ENCODE peak calls at places on chromosomes 6 and 20, in five cellular contexts. One of them, this sample, is unnamed.

GRCh38 chr6:148307400-148307799 is 35.2 kb upstream of the SASH1 start:
- DNase-seq in AG04450: no peak
- DNase-seq in fibroblast of pulmonary artery: no peak
- DNase-seq in epithelial cell of esophagus: peak
- DNase-seq in ovary: no peak
- DNase-seq in this sample: no peak

GRCh38 chr20:884983-885952 is 30.9 kb downstream of the ANGPT4 start:
- DNase-seq in AG04450: no peak
- DNase-seq in fibroblast of pulmonary artery: peak
- DNase-seq in epithelial cell of esophagus: peak
- DNase-seq in ovary: peak
- DNase-seq in this sample: peak

GRCh38 chr6:138572200-138572875 is 73.0 kb upstream of the NHSL1 start:
- DNase-seq in AG04450: peak
- DNase-seq in fibroblast of pulmonary artery: peak
- DNase-seq in epithelial cell of esophagus: peak
- DNase-seq in ovary: peak
- DNase-seq in this sample: peak

GRCh38 chr20:32457476-32457986 is 99.4 kb downstream of the ASXL1 start:
- DNase-seq in AG04450: no peak
- DNase-seq in fibroblast of pulmonary artery: peak
- DNase-seq in epithelial cell of esophagus: peak
- DNase-seq in ovary: peak
- DNase-seq in this sample: peak

GRCh38 chr6:137291441-137291840 is 72.3 kb upstream of the IFNGR1 start:
- DNase-seq in AG04450: no peak
- DNase-seq in fibroblast of pulmonary artery: peak
- DNase-seq in epithelial cell of esophagus: peak
- DNase-seq in ovary: no peak
- DNase-seq in this sample: peak

GRCh38 chr6:167709196-167709595 is 117.5 kb upstream of the AFDN start:
- DNase-seq in AG04450: no peak
- DNase-seq in fibroblast of pulmonary artery: no peak
- DNase-seq in epithelial cell of esophagus: no peak
- DNase-seq in ovary: no peak
- DNase-seq in this sample: no peak

GRCh38 chr6:162706236-162706635 is 21.3 kb downstream of the PRKN start:
- DNase-seq in AG04450: no peak
- DNase-seq in fibroblast of pulmonary artery: peak
- DNase-seq in epithelial cell of esophagus: no peak
- DNase-seq in ovary: peak
- DNase-seq in this sample: no peak

GRCh38 chr6:33407132-33407718 is 3.6 kb upstream of the PHF1 start:
- DNase-seq in AG04450: no peak
- DNase-seq in fibroblast of pulmonary artery: peak
- DNase-seq in epithelial cell of esophagus: peak
- DNase-seq in ovary: no peak
- DNase-seq in this sample: peak

GRCh38 chr20:137668-138131 is 4.7 kb upstream of the DEFB126 start:
- DNase-seq in AG04450: no peak
- DNase-seq in fibroblast of pulmonary artery: no peak
- DNase-seq in epithelial cell of esophagus: peak
- DNase-seq in ovary: no peak
- DNase-seq in this sample: no peak

GRCh38 chr6:144334150-144334708 is 49.1 kb downstream of the UTRN start:
- DNase-seq in AG04450: no peak
- DNase-seq in fibroblast of pulmonary artery: no peak
- DNase-seq in epithelial cell of esophagus: no peak
- DNase-seq in ovary: no peak
- DNase-seq in this sample: no peak

GRCh38 chr6:157070403-157071107 is 252.8 kb downstream of the TMEM242 start:
- DNase-seq in AG04450: no peak
- DNase-seq in fibroblast of pulmonary artery: no peak
- DNase-seq in epithelial cell of esophagus: no peak
- DNase-seq in ovary: no peak
- DNase-seq in this sample: peak

GRCh38 chr6:34460796-34461507 is 4.9 kb upstream of the PACSIN1 start:
- DNase-seq in AG04450: no peak
- DNase-seq in fibroblast of pulmonary artery: peak
- DNase-seq in epithelial cell of esophagus: peak
- DNase-seq in ovary: no peak
- DNase-seq in this sample: no peak

GRCh38 chr20:38430679-38431325 is 4.3 kb downstream of the SNHG17 start:
- DNase-seq in AG04450: no peak
- DNase-seq in fibroblast of pulmonary artery: no peak
- DNase-seq in epithelial cell of esophagus: no peak
- DNase-seq in ovary: no peak
- DNase-seq in this sample: peak

GRCh38 chr6:7235712-7236311 is 77.2 kb downstream of the SSR1 start:
- DNase-seq in AG04450: no peak
- DNase-seq in fibroblast of pulmonary artery: no peak
- DNase-seq in epithelial cell of esophagus: peak
- DNase-seq in ovary: no peak
- DNase-seq in this sample: no peak

GRCh38 chr6:11218477-11218826 is 14.0 kb downstream of the NEDD9 start:
- DNase-seq in AG04450: no peak
- DNase-seq in fibroblast of pulmonary artery: no peak
- DNase-seq in epithelial cell of esophagus: no peak
- DNase-seq in ovary: no peak
- DNase-seq in this sample: no peak

GRCh38 chr6:10412165-10412947 is 2.5 kb downstream of the TFAP2A start:
- DNase-seq in AG04450: peak
- DNase-seq in fibroblast of pulmonary artery: peak
- DNase-seq in epithelial cell of esophagus: peak
- DNase-seq in ovary: peak
- DNase-seq in this sample: peak

GRCh38 chr20:59663513-59663890 is 59.2 kb downstream of the PHACTR3 start:
- DNase-seq in AG04450: no peak
- DNase-seq in fibroblast of pulmonary artery: no peak
- DNase-seq in epithelial cell of esophagus: no peak
- DNase-seq in ovary: no peak
- DNase-seq in this sample: no peak

GRCh38 chr6:128403618-128404444 is 116.6 kb downstream of the PTPRK start:
- DNase-seq in AG04450: no peak
- DNase-seq in fibroblast of pulmonary artery: no peak
- DNase-seq in epithelial cell of esophagus: peak
- DNase-seq in ovary: no peak
- DNase-seq in this sample: no peak

GRCh38 chr6:90135672-90136071 is 161.0 kb downstream of the BACH2 start:
- DNase-seq in AG04450: peak
- DNase-seq in fibroblast of pulmonary artery: peak
- DNase-seq in epithelial cell of esophagus: peak
- DNase-seq in ovary: no peak
- DNase-seq in this sample: peak

GRCh38 chr6:108581237-108581931 is 20.7 kb downstream of the FOXO3 start:
- DNase-seq in AG04450: no peak
- DNase-seq in fibroblast of pulmonary artery: peak
- DNase-seq in epithelial cell of esophagus: peak
- DNase-seq in ovary: peak
- DNase-seq in this sample: peak

GRCh38 chr6:119978274-119978889 is 628.8 kb upstream of the MAN1A1 start:
- DNase-seq in AG04450: no peak
- DNase-seq in fibroblast of pulmonary artery: peak
- DNase-seq in epithelial cell of esophagus: peak
- DNase-seq in ovary: no peak
- DNase-seq in this sample: peak

GRCh38 chr20:10648651-10649050 is 25.1 kb downstream of the JAG1 start:
- DNase-seq in AG04450: peak
- DNase-seq in fibroblast of pulmonary artery: peak
- DNase-seq in epithelial cell of esophagus: no peak
- DNase-seq in ovary: no peak
- DNase-seq in this sample: peak

GRCh38 chr6:128731249-128732165 is 151.4 kb upstream of the LAMA2 start:
- DNase-seq in AG04450: peak
- DNase-seq in fibroblast of pulmonary artery: peak
- DNase-seq in epithelial cell of esophagus: peak
- DNase-seq in ovary: no peak
- DNase-seq in this sample: peak

GRCh38 chr6:100913400-100914276 is 32.5 kb upstream of the ASCC3 start:
- DNase-seq in AG04450: no peak
- DNase-seq in fibroblast of pulmonary artery: no peak
- DNase-seq in epithelial cell of esophagus: peak
- DNase-seq in ovary: no peak
- DNase-seq in this sample: no peak

GRCh38 chr6:155381856-155382690 is 67.8 kb upstream of the TFB1M start:
- DNase-seq in AG04450: peak
- DNase-seq in fibroblast of pulmonary artery: peak
- DNase-seq in epithelial cell of esophagus: peak
- DNase-seq in ovary: no peak
- DNase-seq in this sample: peak

GRCh38 chr6:165671222-165671715 is 8.2 kb upstream of the PDE10A start:
- DNase-seq in AG04450: no peak
- DNase-seq in fibroblast of pulmonary artery: no peak
- DNase-seq in epithelial cell of esophagus: no peak
- DNase-seq in ovary: no peak
- DNase-seq in this sample: no peak

GRCh38 chr6:87473419-87473903 is 687 bp downstream of the SLC35A1 start:
- DNase-seq in AG04450: no peak
- DNase-seq in fibroblast of pulmonary artery: peak
- DNase-seq in epithelial cell of esophagus: peak
- DNase-seq in ovary: no peak
- DNase-seq in this sample: peak

GRCh38 chr6:143745160-143746133 is 67.7 kb downstream of the PHACTR2 start:
- DNase-seq in AG04450: peak
- DNase-seq in fibroblast of pulmonary artery: peak
- DNase-seq in epithelial cell of esophagus: peak
- DNase-seq in ovary: peak
- DNase-seq in this sample: peak

GRCh38 chr6:3789018-3789895 is 37.7 kb upstream of the PXDC1 start:
- DNase-seq in AG04450: peak
- DNase-seq in fibroblast of pulmonary artery: no peak
- DNase-seq in epithelial cell of esophagus: peak
- DNase-seq in ovary: no peak
- DNase-seq in this sample: peak

GRCh38 chr6:107274288-107274687 is 159.0 kb upstream of the BEND3 start:
- DNase-seq in AG04450: no peak
- DNase-seq in fibroblast of pulmonary artery: no peak
- DNase-seq in epithelial cell of esophagus: no peak
- DNase-seq in ovary: no peak
- DNase-seq in this sample: no peak

DNA sequence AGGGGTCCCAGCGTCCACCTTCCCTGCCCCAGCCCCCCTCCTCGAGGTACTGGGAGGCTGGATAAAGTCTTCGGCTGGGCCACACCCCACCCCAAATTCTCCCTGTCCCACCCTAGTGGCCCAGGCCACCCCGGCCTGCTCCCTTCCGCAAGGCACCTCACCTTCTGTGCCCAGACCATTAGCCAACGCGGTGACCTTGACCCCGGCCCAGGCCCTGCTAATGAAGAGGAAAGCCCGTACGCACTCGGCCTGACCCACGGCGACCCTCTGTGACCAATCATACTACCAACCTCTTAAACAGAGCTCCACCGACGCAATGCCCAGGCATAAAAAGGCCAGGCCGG is 182 bp upstream of the OXT start:
- DNase-seq in AG04450: no peak
- DNase-seq in fibroblast of pulmonary artery: no peak
- DNase-seq in epithelial cell of esophagus: no peak
- DNase-seq in ovary: no peak
- DNase-seq in this sample: no peak
- H3K4me3 ChIP-seq in AG04450: peak
- H3K4me3 ChIP-seq in fibroblast of pulmonary artery: no peak
- H3K4me3 ChIP-seq in epithelial cell of esophagus: no peak
- H3K4me3 ChIP-seq in ovary: no peak
- H3K4me3 ChIP-seq in this sample: peak

DNA sequence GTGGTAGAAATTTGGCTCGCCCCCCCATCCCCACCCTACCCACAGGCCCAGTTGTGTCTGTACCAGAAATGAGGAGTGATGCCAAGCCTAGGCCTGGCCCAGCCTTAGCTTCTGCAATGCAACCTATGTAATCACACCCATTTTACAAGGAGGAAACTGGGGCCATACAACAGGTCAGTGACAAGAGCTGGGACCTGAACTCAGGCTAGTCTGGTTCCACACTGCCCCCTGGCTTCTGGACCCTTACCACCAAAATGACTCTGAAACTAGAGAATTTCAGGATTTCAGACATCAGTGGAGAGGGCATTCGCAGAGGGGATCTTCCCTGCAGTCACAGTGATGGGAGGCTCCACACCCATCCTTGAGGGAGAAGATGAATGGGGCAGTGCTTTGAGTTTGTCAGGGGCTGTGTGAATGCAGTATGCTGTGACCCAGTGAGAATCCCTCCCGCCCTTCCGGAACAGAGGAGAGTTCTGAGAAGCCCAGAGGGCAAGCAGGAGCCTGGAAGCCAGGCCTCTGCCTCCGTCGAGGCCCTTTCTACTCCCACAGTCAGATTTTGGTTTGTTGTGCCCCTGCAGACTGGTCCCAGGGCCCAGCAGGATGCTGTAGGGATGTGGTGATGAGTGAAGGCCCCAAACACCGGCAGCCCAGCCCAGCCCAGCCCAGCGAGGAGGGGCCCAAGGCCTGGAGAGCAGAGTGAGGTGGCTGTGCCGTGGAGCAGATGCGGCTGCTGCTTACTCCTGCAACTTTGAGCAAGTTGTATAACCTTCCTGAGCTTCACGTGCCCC is 48.1 kb upstream of the MYL9 start:
- DNase-seq in AG04450: no peak
- DNase-seq in fibroblast of pulmonary artery: no peak
- DNase-seq in epithelial cell of esophagus: no peak
- DNase-seq in ovary: no peak
- DNase-seq in this sample: no peak
- TF ChIP-seq CTCF in AG04450: peak
- TF ChIP-seq CTCF in fibroblast of pulmonary artery: peak
- TF ChIP-seq CTCF in epithelial cell of esophagus: no peak
- TF ChIP-seq CTCF in ovary: no peak
- TF ChIP-seq CTCF in this sample: peak

GRCh38 chr20:57442888-57443239 is 51.7 kb downstream of the RBM38 start:
- DNase-seq in AG04450: no peak
- DNase-seq in fibroblast of pulmonary artery: no peak
- DNase-seq in epithelial cell of esophagus: no peak
- DNase-seq in ovary: no peak
- DNase-seq in this sample: no peak
- H3K4me3 ChIP-seq in AG04450: no peak
- H3K4me3 ChIP-seq in fibroblast of pulmonary artery: no peak
- H3K4me3 ChIP-seq in epithelial cell of esophagus: no peak
- H3K4me3 ChIP-seq in ovary: no peak
- H3K4me3 ChIP-seq in this sample: no peak

DNA sequence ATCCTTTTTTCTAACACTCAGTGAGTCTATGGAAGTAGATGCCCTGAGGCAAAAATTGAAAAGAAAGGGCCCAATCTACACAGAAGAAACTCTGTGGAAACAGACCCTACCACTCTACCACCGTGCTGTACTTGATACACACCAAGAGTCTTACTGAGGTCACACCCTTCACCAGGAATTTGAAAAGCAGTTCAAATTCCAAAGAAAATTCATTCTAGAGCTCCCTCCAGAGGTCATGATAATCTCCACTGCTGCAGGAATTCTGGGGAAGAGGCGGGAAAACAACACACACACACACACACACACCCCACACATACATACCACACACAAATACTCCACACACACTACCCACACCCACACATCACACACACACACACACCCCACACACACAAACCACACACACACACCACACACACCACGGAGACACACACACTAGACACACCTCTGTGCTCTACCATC is 336.8 kb downstream of the HDGFL1 start:
- DNase-seq in AG04450: no peak
- DNase-seq in fibroblast of pulmonary artery: peak
- DNase-seq in epithelial cell of esophagus: peak
- DNase-seq in ovary: no peak
- DNase-seq in this sample: peak
- TF ChIP-seq CTCF in AG04450: peak
- TF ChIP-seq CTCF in fibroblast of pulmonary artery: peak
- TF ChIP-seq CTCF in epithelial cell of esophagus: peak
- TF ChIP-seq CTCF in ovary: peak
- TF ChIP-seq CTCF in this sample: peak